ENCODE peak calls at places on chromosomes 1 and 21, in four cellular contexts. Y is mucosa of descending colon, N is endodermal cell, K is kidney. P is an unnamed sample.

GRCh38 chr21:41673596-41674335 is 93.1 kb downstream of the RIPK4 start:
- DNase-seq in K (no peak), Y (no peak), N (no peak), P (no peak)

GRCh38 chr1:26910343-26911160 is 3.2 kb downstream of the NR0B2 start:
- DNase-seq in Y (no peak), N (no peak), K (no peak), P (no peak)

GRCh38 chr1:227884370-227885134 is 63.2 kb downstream of the WNT9A start:
- DNase-seq in K (peak; percentile 63), Y (peak; percentile 44), N (peak; percentile 46), P (no peak)

GRCh38 chr1:42993631-42994121 is 35.0 kb upstream of the SLC2A1 start:
- DNase-seq in K (no peak), N (peak; percentile 72), Y (no peak), P (no peak)

GRCh38 chr1:199956005-199956404 is 71.5 kb upstream of the NR5A2 start:
- DNase-seq in K (no peak), N (no peak), Y (no peak), P (no peak)

GRCh38 chr1:205492201-205492667 is 12.2 kb upstream of the CDK18 start:
- DNase-seq in Y (no peak), N (peak; percentile 72), K (no peak), P (no peak)

GRCh38 chr1:245045087-245045881 is 109.5 kb upstream of the KIF26B start:
- DNase-seq in Y (no peak), K (no peak), N (peak; percentile 67), P (no peak)

GRCh38 chr1:225880210-225880584 is 2.0 kb downstream of the TMEM63A start:
- DNase-seq in Y (peak; percentile 64), K (peak; percentile 62), N (no peak), P (no peak)

GRCh38 chr1:77579547-77579946 is 102.9 kb downstream of the ZZZ3 start:
- DNase-seq in N (no peak), Y (no peak), K (no peak), P (no peak)
- TF ChIP-seq CTCF in N (peak; percentile 41), Y (no peak), K (no peak), P (no peak)

GRCh38 chr21:45403133-45403824 is 1.7 kb upstream of the COL18A1 start:
- DNase-seq in N (peak; percentile 42), Y (peak; percentile 31), K (peak; percentile 76), P (no peak)

GRCh38 chr21:45405819-45406762 is 1.1 kb downstream of the COL18A1 start:
- DNase-seq in K (peak; percentile 82), N (peak; percentile 82), Y (peak; percentile 42), P (peak; percentile 85)

GRCh38 chr21:45403825-45404725 is 890 bp upstream of the COL18A1 start:
- DNase-seq in Y (peak; percentile 61), N (peak; percentile 91), K (peak; percentile 84), P (peak; percentile 7)

GRCh38 chr21:45405271-45405818 is 380 bp downstream of the COL18A1 start:
- DNase-seq in Y (peak; percentile 39), N (peak; percentile 67), K (peak; percentile 90), P (peak; percentile 41)

GRCh38 chr21:45404726-45405270 is at the start of gene COL18A1:
- DNase-seq in Y (peak; percentile 56), K (peak; percentile 94), N (peak; percentile 93), P (peak; percentile 39)
- TF ChIP-seq CTCF in Y (no peak), K (no peak), N (no peak), P (no peak)

GRCh38 chr1:39671793-39672550 is at the start of gene NT5C1A:
- DNase-seq in K (peak; percentile 76), N (peak; percentile 71), Y (no peak), P (no peak)

GRCh38 chr1:39671433-39671792 is 494 bp downstream of the NT5C1A start:
- DNase-seq in Y (no peak), K (peak; percentile 77), N (peak; percentile 62), P (no peak)

GRCh38 chr1:39670689-39671088 is 1.2 kb downstream of the NT5C1A start:
- DNase-seq in K (no peak), Y (no peak), N (no peak), P (no peak)

GRCh38 chr1:39673215-39673614 is 1.3 kb upstream of the NT5C1A start:
- DNase-seq in K (no peak), N (no peak), Y (no peak), P (no peak)

DNA sequence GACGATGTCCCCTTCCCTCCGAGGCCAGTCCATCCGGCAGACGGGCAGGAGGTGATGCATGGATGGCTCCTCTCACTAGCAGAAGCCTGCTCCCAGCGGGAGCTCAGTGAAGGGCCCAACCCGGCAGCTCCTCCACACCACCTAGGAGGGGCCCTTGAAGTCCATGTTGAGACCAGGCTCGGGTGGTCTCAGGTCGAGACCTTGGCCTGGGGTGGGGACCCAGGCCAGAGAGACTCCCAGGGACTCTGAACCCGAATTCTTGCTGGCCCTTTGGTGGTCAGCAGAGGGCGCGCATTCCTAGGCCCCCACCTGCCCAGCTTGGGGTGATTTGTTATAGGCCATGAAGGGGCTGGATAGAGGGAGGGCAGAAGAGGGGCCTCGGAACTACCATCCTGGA is 642 bp upstream of the NT5C1A start:
- DNase-seq in K (peak; percentile 58), N (peak; percentile 83), Y (no peak), P (peak; percentile 13)
- TF ChIP-seq CTCF in K (peak; percentile 22), N (peak; percentile 82), Y (no peak), P (peak; percentile 39)

DNA sequence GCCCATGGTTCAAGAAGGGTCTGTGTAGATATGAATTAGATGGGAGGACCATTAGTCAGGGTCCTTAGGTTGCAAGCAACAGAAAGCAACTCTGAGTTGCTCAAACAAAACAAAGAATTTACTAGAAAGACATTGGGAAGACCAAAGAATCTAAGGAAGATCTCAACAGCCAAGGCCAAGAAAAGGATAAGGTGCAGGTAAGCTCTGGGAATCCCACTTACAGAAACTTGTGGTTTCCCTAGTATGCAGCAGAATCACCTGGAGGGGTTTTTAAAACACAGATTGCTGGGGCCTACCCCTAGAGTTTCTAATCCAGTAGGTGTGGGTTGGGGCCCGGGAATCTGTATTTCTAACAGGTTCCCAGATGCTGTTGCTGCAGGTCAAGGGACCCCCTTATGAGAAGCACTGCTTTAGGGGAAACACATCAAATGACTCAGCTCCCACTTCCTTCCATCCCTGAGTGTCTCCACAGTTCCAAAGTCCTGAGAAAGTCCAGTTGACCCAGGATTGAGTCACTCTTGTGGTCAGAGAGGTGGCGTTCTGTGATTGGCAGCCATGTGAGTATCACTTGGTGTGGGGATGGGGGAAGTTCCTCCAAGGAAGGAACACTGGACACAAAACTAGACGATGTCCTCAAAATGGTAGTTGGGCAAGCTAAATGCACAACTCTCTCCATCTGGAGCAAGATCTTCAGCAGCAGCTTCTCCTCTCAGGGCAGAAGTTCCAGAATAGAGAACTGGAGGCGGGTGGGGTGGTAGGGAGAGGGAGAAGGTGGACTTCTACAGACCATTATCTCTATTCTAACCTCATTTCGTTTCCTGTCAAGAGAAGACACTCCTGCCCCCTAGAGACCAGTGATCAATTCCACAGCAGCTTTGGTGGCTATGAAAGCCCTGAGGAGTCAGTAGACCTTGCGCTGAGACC is 24.2 kb upstream of the EYA3 start:
- DNase-seq in K (no peak), N (peak; percentile 64), Y (no peak), P (peak; percentile 70)
- TF ChIP-seq CTCF in K (no peak), N (peak; percentile 73), Y (no peak), P (peak; percentile 10)

DNA sequence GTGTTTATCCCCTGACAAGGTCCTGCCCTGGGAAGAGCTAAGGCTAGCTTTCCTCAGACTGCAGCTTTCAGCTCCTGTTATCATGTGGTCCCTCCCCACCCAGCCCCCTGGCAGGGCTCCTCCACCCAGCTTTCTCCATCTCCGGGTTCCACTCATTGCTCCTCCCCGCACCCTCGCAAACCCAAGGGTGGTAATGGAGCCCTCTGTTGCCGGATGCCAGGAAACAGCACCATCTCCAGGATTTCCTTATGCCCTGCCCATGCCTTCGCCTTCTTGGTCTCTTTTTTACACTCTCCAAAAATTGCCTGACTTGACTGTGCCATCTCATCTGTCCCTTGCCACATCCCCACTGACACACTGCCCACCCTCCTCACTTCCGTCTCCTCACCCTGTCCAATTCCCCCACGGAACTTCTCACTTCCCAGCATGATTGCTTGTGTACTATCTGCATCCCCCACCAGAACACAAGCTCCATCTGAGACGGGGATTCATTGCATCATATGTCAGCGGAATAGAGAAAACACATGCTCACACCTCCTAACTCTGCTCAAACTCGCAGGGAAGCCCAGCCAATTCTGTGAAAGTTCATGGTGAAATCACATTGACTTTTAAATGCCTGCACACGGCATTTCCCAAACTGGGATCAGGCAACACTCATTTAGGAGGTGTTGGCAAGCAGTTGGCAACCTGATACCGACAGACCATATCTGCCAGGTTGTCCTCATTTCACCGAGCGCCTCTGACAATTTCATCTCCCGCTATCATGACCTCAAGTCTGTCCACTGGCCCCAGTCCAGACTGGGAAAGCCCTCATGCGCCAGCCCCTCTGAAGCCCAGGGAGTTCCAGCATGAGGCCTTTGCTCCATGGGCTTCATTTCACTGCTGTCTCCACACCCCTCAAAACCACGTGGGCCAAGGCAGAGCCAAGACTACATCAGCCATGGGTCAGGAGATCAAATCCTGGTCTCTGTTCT is 201.1 kb downstream of the MATN1 start:
- DNase-seq in Y (no peak), N (peak; percentile 42), K (no peak), P (no peak)
- TF ChIP-seq CTCF in Y (no peak), N (no peak), K (no peak), P (no peak)

GRCh38 chr1:240385551-240385950 is 226.4 kb downstream of the GREM2 start:
- DNase-seq in Y (no peak), K (no peak), N (no peak), P (no peak)
- TF ChIP-seq CTCF in Y (no peak), K (no peak), N (no peak), P (no peak)